ENCODE peak calls at places on chromosomes 11 and 22, in eight cellular contexts. D is AG04450, Q is colonic mucosa, H is BE2C, S is RPMI7951, Z is fibroblast of the aortic adventitia, O is DMS 273 treated with DMSO at 0.1 percent for 48 hours, M is NCI-H2029. K is an unnamed sample.
A peak's percentile ranks its signal among the peaks of the same experiment; 100 is the strongest.

GRCh38 chr11:130042093-130042591 is 27.6 kb upstream of the APLP2 start:
- DNase-seq in D (peak; percentile 89), Q (no peak), H (no peak), S (peak; percentile 66), Z (peak; percentile 89), O (no peak), M (peak; percentile 92), K (no peak)

GRCh38 chr11:75639752-75640151 is 29.1 kb downstream of the MAP6 start:
- DNase-seq in D (no peak), Q (peak; percentile 50), H (peak; percentile 92), S (peak; percentile 76), Z (peak; percentile 70), O (peak; percentile 84), M (peak; percentile 94), K (no peak)

GRCh38 chr11:8056810-8057463 is 24.1 kb upstream of the TUB start:
- DNase-seq in D (no peak), Q (no peak), H (no peak), S (peak; percentile 16), Z (peak; percentile 95), O (no peak), M (no peak), K (no peak)

GRCh38 chr11:112614605-112615004 is 346.6 kb upstream of the NCAM1 start:
- DNase-seq in D (no peak), Q (no peak), H (no peak), S (no peak), Z (no peak), O (no peak), M (no peak), K (no peak)

GRCh38 chr11:63813035-63813562 is at the start of gene SPINDOC:
- DNase-seq in D (no peak), Q (peak; percentile 81), H (peak; percentile 75), S (peak; percentile 77), Z (peak; percentile 43), O (no peak), M (peak; percentile 31), K (peak; percentile 97)

GRCh38 chr11:41665633-41666032 is 206.2 kb upstream of the LRRC4C start:
- DNase-seq in D (no peak), Q (no peak), H (peak; percentile 31), S (no peak), Z (no peak), O (no peak), M (no peak), K (no peak)

GRCh38 chr11:35785287-35786167 is 123.0 kb downstream of the TRIM44 start:
- DNase-seq in D (no peak), Q (no peak), H (no peak), S (peak; percentile 50), Z (peak; percentile 40), O (no peak), M (no peak), K (no peak)

GRCh38 chr11:46330154-46330886 is 16.9 kb upstream of the DGKZ start:
- DNase-seq in D (no peak), Q (no peak), H (no peak), S (no peak), Z (no peak), O (no peak), M (no peak), K (no peak)

GRCh38 chr22:30301995-30302809 is 12.9 kb upstream of the CASTOR1 start:
- DNase-seq in D (no peak), Q (peak; percentile 74), H (no peak), S (peak; percentile 87), Z (peak; percentile 85), O (no peak), M (no peak), K (no peak)

GRCh38 chr11:106706355-106706754 is 311.9 kb downstream of the GUCY1A2 start:
- DNase-seq in D (peak; percentile 13), Q (no peak), H (no peak), S (peak; percentile 69), Z (no peak), O (no peak), M (no peak), K (no peak)

GRCh38 chr11:413120-414081 is 1.4 kb downstream of the SIGIRR start:
- DNase-seq in D (no peak), Q (no peak), H (no peak), S (peak; percentile 34), Z (no peak), O (no peak), M (no peak), K (no peak)

GRCh38 chr11:8108430-8108829 is 27.4 kb downstream of the TUB start:
- DNase-seq in D (no peak), Q (no peak), H (no peak), S (no peak), Z (no peak), O (no peak), M (no peak), K (no peak)

GRCh38 chr11:47259178-47259977 is 1.6 kb downstream of the NR1H3 start:
- DNase-seq in D (no peak), Q (peak; percentile 69), H (peak; percentile 48), S (no peak), Z (peak; percentile 50), O (no peak), M (no peak), K (peak; percentile 77)

GRCh38 chr22:35892192-35892591 is 136.4 kb downstream of the RBFOX2 start:
- DNase-seq in D (peak; percentile 18), Q (no peak), H (no peak), S (peak; percentile 73), Z (peak; percentile 78), O (no peak), M (no peak), K (no peak)

GRCh38 chr22:19970479-19971275 is 29.1 kb upstream of the TXNRD2 start:
- DNase-seq in D (no peak), Q (peak; percentile 69), H (peak; percentile 80), S (peak; percentile 37), Z (peak; percentile 62), O (no peak), M (no peak), K (peak; percentile 91)

GRCh38 chr22:45008853-45009751 is 703 bp downstream of the PHF21B start:
- DNase-seq in D (no peak), Q (no peak), H (peak; percentile 39), S (no peak), Z (no peak), O (no peak), M (no peak), K (no peak)

GRCh38 chr22:22424210-22424800 is 84.2 kb downstream of the ZNF280B start:
- DNase-seq in D (no peak), Q (no peak), H (no peak), S (no peak), Z (no peak), O (no peak), M (no peak), K (no peak)

GRCh38 chr22:25141994-25142620 is 57.6 kb upstream of the CRYBB3 start:
- DNase-seq in D (no peak), Q (no peak), H (peak; percentile 31), S (no peak), Z (no peak), O (no peak), M (no peak), K (no peak)

GRCh38 chr11:47409440-47410403 is 1.3 kb downstream of the SLC39A13 start:
- DNase-seq in D (no peak), Q (no peak), H (no peak), S (peak; percentile 83), Z (peak; percentile 32), O (no peak), M (no peak), K (no peak)

GRCh38 chr11:58625086-58625485 is 2.6 kb downstream of the CNTF start:
- DNase-seq in D (no peak), Q (no peak), H (no peak), S (no peak), Z (no peak), O (no peak), M (no peak), K (no peak)

GRCh38 chr11:75562836-75563484 is 907 bp downstream of the SERPINH1 start:
- DNase-seq in D (no peak), Q (no peak), H (no peak), S (peak; percentile 81), Z (peak; percentile 53), O (no peak), M (no peak), K (no peak)

GRCh38 chr11:62217191-62217748 is 8.8 kb downstream of the SCGB2A1 start:
- DNase-seq in D (no peak), Q (no peak), H (no peak), S (no peak), Z (peak; percentile 28), O (no peak), M (no peak), K (no peak)

GRCh38 chr11:64655901-64656601 is 65.0 kb downstream of the SLC22A12 start:
- DNase-seq in D (no peak), Q (no peak), H (no peak), S (no peak), Z (peak; percentile 84), O (no peak), M (no peak), K (no peak)

GRCh38 chr11:119759324-119759723 is 30.3 kb upstream of the NECTIN1 start:
- DNase-seq in D (no peak), Q (no peak), H (peak; percentile 54), S (peak; percentile 92), Z (peak; percentile 36), O (no peak), M (no peak), K (no peak)

GRCh38 chr22:19764050-19764593 is 3.5 kb downstream of the TBX1 start:
- DNase-seq in D (no peak), Q (no peak), H (no peak), S (no peak), Z (no peak), O (no peak), M (no peak), K (no peak)

GRCh38 chr11:124277809-124278208 is 21.6 kb downstream of the OR8G5 start:
- DNase-seq in D (no peak), Q (no peak), H (no peak), S (peak; percentile 9), Z (no peak), O (no peak), M (no peak), K (no peak)

GRCh38 chr11:74672956-74673895 is 58.0 kb downstream of the CHRDL2 start:
- DNase-seq in D (peak; percentile 95), Q (peak; percentile 32), H (peak; percentile 69), S (peak; percentile 99), Z (peak; percentile 98), O (peak; percentile 41), M (peak; percentile 64), K (no peak)

GRCh38 chr11:113828186-113828585 is 47.2 kb downstream of the USP28 start:
- DNase-seq in D (no peak), Q (no peak), H (no peak), S (no peak), Z (no peak), O (no peak), M (no peak), K (no peak)

GRCh38 chr11:27916541-27917100 is 191.3 kb downstream of the KIF18A start:
- DNase-seq in D (no peak), Q (no peak), H (no peak), S (peak; percentile 71), Z (no peak), O (no peak), M (no peak), K (peak; percentile 21)

GRCh38 chr11:36487619-36488018 is 22.5 kb downstream of the TRAF6 start:
- DNase-seq in D (no peak), Q (no peak), H (no peak), S (no peak), Z (no peak), O (no peak), M (no peak), K (no peak)

GRCh38 chr11:128894685-128895084 is 3.5 kb downstream of the KCNJ5 start:
- DNase-seq in D (no peak), Q (peak; percentile 69), H (no peak), S (no peak), Z (no peak), O (no peak), M (no peak), K (no peak)

GRCh38 chr22:44441401-44442185 is 56.4 kb downstream of the RTL6 start:
- DNase-seq in D (no peak), Q (no peak), H (no peak), S (no peak), Z (no peak), O (no peak), M (no peak), K (peak; percentile 26)

GRCh38 chr11:727859-728748 is 19.2 kb upstream of the TALDO1 start:
- DNase-seq in D (no peak), Q (peak; percentile 85), H (peak; percentile 73), S (peak; percentile 94), Z (peak; percentile 94), O (no peak), M (peak; percentile 51), K (peak; percentile 95)

GRCh38 chr22:24008381-24009226 is 2.5 kb upstream of the CABIN1 start:
- DNase-seq in D (no peak), Q (no peak), H (no peak), S (no peak), Z (no peak), O (no peak), M (no peak), K (no peak)